ENCODE peak calls at places on chromosomes 3 and 15, in nine cellular contexts. P, H, Q, Y, O, W, E, C and D are unnamed samples.
A peak's percentile ranks its signal among the peaks of the same experiment; 100 is the strongest.

GRCh38 chr3:45665101-45665572 is 24.1 kb upstream of the SACM1L start:
- DNase-seq in P (peak; percentile 39), H (no peak), Q (peak; percentile 43), Y (no peak), O (peak; percentile 82), W (no peak), E (peak; percentile 70), C (peak; percentile 61), D (no peak)

GRCh38 chr15:68700395-68701123 is 120.1 kb downstream of the ANP32A start:
- DNase-seq in P (peak; percentile 59), H (peak; percentile 76), Q (peak; percentile 66), Y (no peak), O (no peak), W (no peak), E (peak; percentile 81), C (no peak), D (no peak)

GRCh38 chr15:31367730-31368344 is 41.2 kb downstream of the KLF13 start:
- DNase-seq in P (no peak), H (peak; percentile 39), Q (no peak), Y (no peak), O (peak; percentile 77), W (no peak), E (no peak), C (no peak), D (no peak)

GRCh38 chr3:124246949-124247348 is 255.0 kb upstream of the ROPN1 start:
- DNase-seq in P (peak; percentile 25), H (no peak), Q (peak; percentile 31), Y (no peak), O (peak; percentile 58), W (no peak), E (peak; percentile 27), C (no peak), D (no peak)

GRCh38 chr15:38367476-38367875 is 86.5 kb upstream of the FAM98B start:
- DNase-seq in P (peak; percentile 68), H (no peak), Q (peak; percentile 51), Y (no peak), O (no peak), W (no peak), E (no peak), C (no peak), D (no peak)

GRCh38 chr3:133280591-133280990 is 119.3 kb upstream of the BFSP2 start:
- DNase-seq in P (no peak), H (no peak), Q (no peak), Y (no peak), O (no peak), W (no peak), E (no peak), C (no peak), D (peak; percentile 32)

GRCh38 chr3:23676093-23676492 is 129.7 kb upstream of the UBE2E1 start:
- DNase-seq in P (peak; percentile 74), H (no peak), Q (no peak), Y (no peak), O (no peak), W (no peak), E (no peak), C (peak; percentile 19), D (no peak)

GRCh38 chr3:71111784-71112440 is 471.6 kb downstream of the FOXP1 start:
- DNase-seq in P (peak; percentile 97), H (no peak), Q (peak; percentile 93), Y (no peak), O (no peak), W (no peak), E (no peak), C (peak; percentile 89), D (no peak)

GRCh38 chr3:174477491-174477890 is 381.6 kb upstream of the NAALADL2 start:
- DNase-seq in P (no peak), H (no peak), Q (no peak), Y (no peak), O (no peak), W (no peak), E (no peak), C (no peak), D (no peak)

GRCh38 chr15:63398456-63398855 is 16.8 kb upstream of the CA12 start:
- DNase-seq in P (no peak), H (no peak), Q (no peak), Y (no peak), O (no peak), W (no peak), E (no peak), C (no peak), D (no peak)

GRCh38 chr3:100605358-100605757 is 4.0 kb upstream of the ADGRG7 start:
- DNase-seq in P (no peak), H (no peak), Q (no peak), Y (no peak), O (no peak), W (no peak), E (no peak), C (no peak), D (no peak)

GRCh38 chr3:100606894-100607512 is 2.4 kb upstream of the ADGRG7 start:
- DNase-seq in P (no peak), H (no peak), Q (no peak), Y (no peak), O (no peak), W (no peak), E (no peak), C (no peak), D (no peak)

GRCh38 chr3:100602506-100603444 is 6.6 kb upstream of the ADGRG7 start:
- DNase-seq in P (peak; percentile 54), H (no peak), Q (peak; percentile 18), Y (no peak), O (no peak), W (no peak), E (peak; percentile 63), C (peak; percentile 73), D (no peak)

GRCh38 chr3:100600181-100601042 is 9.0 kb upstream of the ADGRG7 start:
- DNase-seq in P (no peak), H (no peak), Q (no peak), Y (no peak), O (peak; percentile 70), W (no peak), E (no peak), C (peak; percentile 99), D (no peak)

DNA sequence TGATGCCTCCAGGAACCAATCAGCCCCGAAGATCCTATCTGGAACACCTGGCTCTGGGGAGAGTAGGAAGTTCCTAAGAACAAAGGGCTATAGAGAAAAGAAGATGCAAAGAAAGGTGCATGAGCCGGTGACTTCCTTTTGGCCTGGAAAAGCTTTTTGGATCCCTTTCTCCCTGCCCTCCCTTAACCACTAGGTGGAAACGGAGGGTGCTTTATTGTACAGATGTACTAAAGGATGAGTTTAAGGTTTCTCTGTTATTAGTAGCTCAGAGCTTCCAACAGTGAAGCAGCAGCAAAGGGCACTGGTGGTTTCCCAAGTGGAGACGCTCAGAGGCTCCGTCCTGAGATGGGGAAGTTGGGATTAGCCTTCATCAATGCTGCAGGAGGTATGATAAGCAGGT is 6.0 kb upstream of the ADGRG7 start:
- DNase-seq in P (peak; percentile 54), H (no peak), Q (peak; percentile 24), Y (no peak), O (no peak), W (no peak), E (peak; percentile 43), C (peak; percentile 73), D (no peak)
- TF ChIP-seq CTCF in P (peak; percentile 52), H (peak; percentile 47), Q (peak; percentile 60), Y (peak; percentile 38), O (no peak), W (no peak), E (peak; percentile 44), C (peak; percentile 71), D (peak; percentile 47)

DNA sequence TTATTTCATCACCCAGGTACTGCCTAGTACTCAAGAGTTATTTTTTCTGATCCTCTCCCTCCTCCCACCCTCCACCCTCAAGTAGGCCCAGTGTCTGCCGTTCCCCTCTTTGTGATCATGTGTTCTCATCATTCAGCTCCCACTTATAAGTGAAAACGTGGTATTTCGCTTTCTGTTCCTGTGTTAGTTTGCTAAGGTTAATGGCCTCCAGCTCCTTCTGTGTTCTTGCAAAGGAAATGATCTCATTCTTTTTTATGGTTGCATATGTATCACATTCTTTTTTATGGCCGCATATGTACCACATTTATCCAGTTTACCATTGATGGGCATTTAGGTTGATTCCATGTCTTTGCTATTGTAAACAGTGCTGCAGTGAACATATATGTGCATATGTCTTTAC is 8.2 kb upstream of the GANC start:
- DNase-seq in P (no peak), H (no peak), Q (no peak), Y (no peak), O (no peak), W (no peak), E (no peak), C (no peak), D (no peak)
- H3K36me3 ChIP-seq in P (peaks cover 34% of the 10 kb centered on the region), H (peaks cover 82% of the 10 kb centered on the region), Q (peaks cover 9% of the 10 kb centered on the region), Y (peaks cover 92% of the 10 kb centered on the region), O (no peaks in the 10 kb centered on the region), W (no peaks in the 10 kb centered on the region), E (no peaks in the 10 kb centered on the region), C (peaks cover 45% of the 10 kb centered on the region), D (no peaks in the 10 kb centered on the region)

DNA sequence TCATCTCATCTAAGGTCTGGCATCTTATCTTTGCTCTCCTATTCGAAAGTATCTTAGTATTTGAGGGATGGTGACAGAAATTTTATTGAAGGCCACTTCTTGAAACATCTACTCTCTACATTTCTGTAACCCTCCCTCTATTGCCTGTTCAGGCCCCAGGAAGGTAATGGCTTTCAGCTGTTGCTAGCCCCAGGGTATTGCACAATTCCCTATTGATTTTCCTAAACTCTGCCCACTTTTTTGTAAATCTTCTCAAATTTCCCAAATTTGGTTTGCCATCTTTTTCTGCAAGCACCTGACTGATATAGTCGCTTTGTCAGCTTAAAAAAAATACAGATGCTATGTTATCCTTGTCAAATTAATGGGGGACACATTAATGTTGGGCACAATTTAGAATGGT is 242.1 kb downstream of the RAP2B start:
- DNase-seq in P (no peak), H (no peak), Q (peak; percentile 2), Y (no peak), O (no peak), W (no peak), E (no peak), C (no peak), D (no peak)
- TF ChIP-seq CTCF in P (no peak), H (no peak), Q (no peak), Y (no peak), O (no peak), W (no peak), E (no peak), C (no peak), D (no peak)

DNA sequence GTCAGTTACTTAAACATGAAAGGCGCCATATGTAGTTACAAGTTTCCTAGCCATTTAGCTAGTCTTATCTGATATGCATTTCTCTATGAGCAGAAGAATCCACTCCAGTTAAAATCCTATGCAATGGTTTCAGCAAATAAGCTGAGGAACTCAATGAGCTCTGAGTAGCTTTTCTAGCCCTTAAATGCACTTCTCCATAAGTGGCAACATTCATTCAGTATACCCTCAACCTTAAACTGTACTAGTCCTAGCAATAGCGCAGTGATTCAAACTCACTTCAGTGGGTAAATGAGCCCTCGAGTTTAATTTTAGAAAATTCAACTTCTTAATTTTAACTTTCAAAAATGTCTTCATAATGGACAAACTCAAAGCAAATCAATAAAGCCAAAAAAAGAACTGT is 7.7 kb downstream of the COMMD2 start:
- DNase-seq in P (no peak), H (no peak), Q (no peak), Y (no peak), O (no peak), W (no peak), E (no peak), C (no peak), D (no peak)
- H3K36me3 ChIP-seq in P (peaks cover 20% of the 10 kb centered on the region), H (peaks cover 98% of the 10 kb centered on the region), Q (peaks cover 5% of the 10 kb centered on the region), Y (peaks cover 99% of the 10 kb centered on the region), O (no peaks in the 10 kb centered on the region), W (no peaks in the 10 kb centered on the region), E (no peaks in the 10 kb centered on the region), C (peaks cover 27% of the 10 kb centered on the region), D (no peaks in the 10 kb centered on the region)